ENCODE peak calls at places on chromosomes 3 and 15, in five cellular contexts. X, J, D, B and G are unnamed samples.
A peak's percentile ranks its signal among the peaks of the same experiment; 100 is the strongest.

GRCh38 chr3:113295463-113295862 is 84.1 kb downstream of the BOC start:
- DNase-seq in B (peak; percentile 5), J (no peak), D (no peak), X (no peak), G (no peak)

GRCh38 chr15:29571728-29572454 is 250.4 kb downstream of the TJP1 start:
- DNase-seq in B (no peak), J (no peak), X (no peak), D (no peak), G (no peak)

GRCh38 chr3:160401301-160402095 is 2.0 kb downstream of the SMC4 start:
- DNase-seq in B (no peak), D (peak; percentile 13), X (peak; percentile 71), J (no peak), G (peak; percentile 22)

GRCh38 chr15:90042766-90043525 is 41.8 kb downstream of the ZNF710 start:
- DNase-seq in J (no peak), D (no peak), B (no peak), X (no peak), G (no peak)

GRCh38 chr3:123385981-123386380 is 62.9 kb downstream of the ADCY5 start:
- DNase-seq in B (no peak), X (peak; percentile 21), D (no peak), J (no peak), G (no peak)

GRCh38 chr15:58258501-58259274 is 120.5 kb downstream of the AQP9 start:
- DNase-seq in J (no peak), B (no peak), X (peak; percentile 2), D (no peak), G (no peak)

GRCh38 chr3:59877679-59878427 is 828.0 kb upstream of the CFAP20DC start:
- DNase-seq in B (no peak), D (no peak), J (no peak), X (no peak), G (no peak)

GRCh38 chr15:63135804-63136203 is 14.1 kb downstream of the LACTB start:
- DNase-seq in J (no peak), B (no peak), D (no peak), X (peak; percentile 94), G (no peak)

GRCh38 chr3:47473391-47473790 is 2.4 kb downstream of the SCAP start:
- DNase-seq in J (no peak), D (no peak), X (no peak), B (no peak), G (no peak)

GRCh38 chr3:89216021-89216739 is 108.8 kb downstream of the EPHA3 start:
- DNase-seq in J (no peak), B (no peak), D (no peak), X (no peak), G (no peak)

GRCh38 chr15:25181290-25182097 is 226.7 kb downstream of the SNRPN start:
- DNase-seq in J (no peak), B (no peak), D (no peak), X (no peak), G (no peak)

GRCh38 chr3:16841906-16842709 is 42.6 kb upstream of the PLCL2 start:
- DNase-seq in J (peak; percentile 62), D (peak; percentile 78), X (no peak), B (no peak), G (peak; percentile 68)

GRCh38 chr15:89971592-89971997 is 29.5 kb upstream of the ZNF710 start:
- DNase-seq in B (no peak), X (peak; percentile 62), D (peak; percentile 31), J (peak; percentile 11), G (peak; percentile 5)

GRCh38 chr15:25863067-25863967 is at the start of gene ATP10A:
- DNase-seq in J (peak; percentile 32), D (peak; percentile 42), X (peak; percentile 62), B (no peak), G (no peak)

GRCh38 chr3:149247929-149248691 is 26.5 kb upstream of the CP start:
- DNase-seq in X (no peak), J (no peak), B (no peak), D (no peak), G (no peak)

GRCh38 chr3:145188079-145188785 is 972.8 kb downstream of the PLOD2 start:
- DNase-seq in D (no peak), J (no peak), B (no peak), X (no peak), G (no peak)

GRCh38 chr3:197487911-197488391 is 67.8 kb downstream of the BDH1 start:
- DNase-seq in J (no peak), B (no peak), D (no peak), X (peak; percentile 98), G (no peak)

GRCh38 chr3:97388774-97389173 is 375.8 kb upstream of the ARL6 start:
- DNase-seq in J (no peak), D (no peak), B (no peak), X (no peak), G (no peak)

GRCh38 chr3:50807266-50807665 is 132.5 kb downstream of the DOCK3 start:
- DNase-seq in X (no peak), B (no peak), J (no peak), D (no peak), G (no peak)

GRCh38 chr15:62533687-62534086 is 368.6 kb upstream of the C2CD4B start:
- DNase-seq in X (peak; percentile 7), D (no peak), B (no peak), J (no peak), G (no peak)

GRCh38 chr3:179175358-179175757 is 27.2 kb downstream of the PIK3CA start:
- DNase-seq in B (no peak), X (peak; percentile 20), J (no peak), D (no peak), G (no peak)

GRCh38 chr15:44719293-44719999 is 8.1 kb downstream of the B2M start:
- DNase-seq in D (peak; percentile 70), J (peak; percentile 44), X (peak; percentile 54), B (no peak), G (peak; percentile 78)

GRCh38 chr3:184380627-184381260 is 890 bp downstream of the CHRD start:
- DNase-seq in X (no peak), B (no peak), J (no peak), D (no peak), G (peak; percentile 16)

GRCh38 chr3:57977755-57978715 is 30.2 kb upstream of the FLNB start:
- DNase-seq in X (no peak), B (no peak), J (no peak), D (no peak), G (no peak)

GRCh38 chr15:42510258-42511009 is 15.0 kb downstream of the SNAP23 start:
- DNase-seq in D (no peak), B (no peak), J (no peak), X (peak; percentile 1), G (no peak)

GRCh38 chr15:39283531-39283930 is 297.3 kb upstream of the THBS1 start:
- DNase-seq in J (no peak), B (no peak), X (peak; percentile 25), D (no peak), G (no peak)

GRCh38 chr15:89441295-89441762 is 55.1 kb downstream of the RHCG start:
- DNase-seq in B (no peak), J (no peak), D (no peak), X (no peak), G (no peak)

GRCh38 chr3:50167069-50167781 is 12.1 kb downstream of the SEMA3F start:
- DNase-seq in B (no peak), J (no peak), X (no peak), D (no peak), G (no peak)

GRCh38 chr15:36271048-36271447 is 308.4 kb upstream of the CDIN1 start:
- DNase-seq in J (no peak), X (no peak), B (no peak), D (no peak), G (no peak)

GRCh38 chr3:169448501-169448900 is 215.0 kb downstream of the MECOM start:
- DNase-seq in D (no peak), J (no peak), X (peak; percentile 13), B (no peak), G (no peak)

DNA sequence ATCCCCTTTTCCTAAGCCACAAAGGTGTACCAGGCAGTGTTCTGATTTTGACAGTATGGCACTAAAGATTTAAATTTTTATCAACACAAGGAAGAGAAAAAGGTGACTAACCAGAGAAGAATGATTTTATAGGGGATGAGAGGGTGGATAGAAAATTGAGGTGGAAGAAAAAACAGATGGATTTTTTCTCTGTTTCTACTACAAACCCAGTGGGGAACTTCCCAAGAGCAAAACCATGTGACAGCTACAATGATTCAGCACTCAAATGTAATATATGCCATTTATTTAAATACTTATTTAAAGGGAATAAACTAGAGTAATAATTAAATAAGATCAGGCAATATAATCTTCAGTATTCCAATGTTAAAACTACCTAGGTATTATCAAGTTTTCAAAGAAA is 11.1 kb downstream of the DCUN1D1 start:
- DNase-seq in J (no peak), D (no peak), B (peak; percentile 52), X (peak; percentile 61), G (no peak)
- H3K4me3 ChIP-seq in J (no peak overlapping the region), D (no peak overlapping the region), B (peak overlapping the region; percentile 23), X (no peak overlapping the region), G (no peak overlapping the region)

GRCh38 chr15:74954515-74954914 is 2.1 kb downstream of the RPP25 start:
- DNase-seq in X (peak; percentile 25), B (no peak), D (no peak), J (no peak), G (no peak)
- H3K4me3 ChIP-seq in X (peak overlapping the region; percentile 6), B (peak overlapping the region; percentile 85), D (no peak overlapping the region), J (no peak overlapping the region), G (no peak overlapping the region)

GRCh38 chr3:144015133-144015532 is 43.5 kb downstream of the DIPK2A start:
- DNase-seq in D (no peak), B (no peak), X (no peak), J (no peak), G (no peak)

GRCh38 chr3:144018776-144019175 is 47.2 kb downstream of the DIPK2A start:
- DNase-seq in D (no peak), X (peak; percentile 77), J (no peak), B (no peak), G (no peak)
- H3K4me3 ChIP-seq in D (no peak overlapping the region), X (no peak overlapping the region), J (no peak overlapping the region), B (no peak overlapping the region), G (no peak overlapping the region)

DNA sequence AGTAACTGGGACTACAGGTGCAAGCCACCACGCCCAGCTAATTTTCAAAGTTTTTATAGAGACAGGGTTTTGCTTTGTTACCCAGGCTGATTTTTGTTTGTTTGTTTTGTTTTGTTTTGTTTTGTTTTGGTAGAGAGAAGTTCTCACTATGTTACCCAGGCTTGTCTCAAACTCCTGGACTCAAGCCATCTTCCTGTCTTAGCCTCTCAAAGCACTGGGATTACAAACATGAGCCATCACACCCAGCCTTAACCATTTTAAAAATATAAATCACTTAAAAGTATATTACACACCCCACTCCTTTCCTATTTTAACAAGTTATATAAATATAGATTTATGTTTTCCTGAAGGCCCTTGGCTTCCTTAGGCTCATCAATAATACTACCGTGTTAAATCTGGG is 6.5 kb upstream of the DYNC1LI1 start:
- DNase-seq in X (no peak), J (no peak), D (no peak), B (no peak), G (no peak)
- H3K4me3 ChIP-seq in X (no peak overlapping the region), J (no peak overlapping the region), D (no peak overlapping the region), B (no peak overlapping the region), G (peak overlapping the region; percentile 59)

GRCh38 chr15:80982205-80982604 is 7.4 kb downstream of the MESD start:
- DNase-seq in D (no peak), J (no peak), B (no peak), X (no peak), G (peak; percentile 34)
- H3K4me3 ChIP-seq in D (no peak overlapping the region), J (no peak overlapping the region), B (no peak overlapping the region), X (no peak overlapping the region), G (no peak overlapping the region)